ENCODE peak calls at places on chromosome 9, in nine cellular contexts. M is brain microvascular endothelial cell; P is IMR-90; O is left ventricle myocardium inferior; D is spleen; A is esophagus muscularis mucosa; L is esophagus squamous epithelium; S is transverse colon; Q is CD4-positive, alpha-beta T cell. Y is an unnamed sample.

GRCh38 chr9:88605500-88606172 is 70.7 kb downstream of the NXNL2 start:
- DNase-seq in L (no peak), P (peak; percentile 54), S (no peak), A (no peak), D (no peak), Q (no peak), M (no peak), O (no peak), Y (no peak)

GRCh38 chr9:17005085-17005484 is 129.8 kb upstream of the CNTLN start:
- DNase-seq in O (peak; percentile 31), M (peak; percentile 72), S (peak; percentile 60), D (no peak), L (no peak), A (no peak), P (peak; percentile 81), Q (no peak), Y (no peak)

GRCh38 chr9:79570449-79571308 is 1.1 kb upstream of the TLE4 start:
- DNase-seq in Q (peak; percentile 39), L (peak; percentile 69), M (peak; percentile 38), A (no peak), O (peak; percentile 38), S (peak; percentile 47), P (peak; percentile 63), D (peak; percentile 95), Y (peak; percentile 45)

GRCh38 chr9:78030553-78031270 is 899 bp downstream of the GNAQ start:
- DNase-seq in O (peak; percentile 50), A (no peak), S (peak; percentile 58), L (no peak), D (peak; percentile 89), M (no peak), P (peak; percentile 21), Q (peak; percentile 66), Y (peak; percentile 28)

GRCh38 chr9:92328225-92328624 is 2.5 kb downstream of the CENPP start:
- DNase-seq in S (no peak), O (no peak), D (no peak), A (no peak), P (peak; percentile 78), Q (no peak), L (no peak), M (peak; percentile 53), Y (peak; percentile 53)

GRCh38 chr9:82882133-82882532 is 180.8 kb downstream of the RASEF start:
- DNase-seq in O (no peak), P (peak; percentile 13), Q (no peak), L (no peak), A (no peak), M (peak; percentile 28), S (no peak), D (no peak), Y (no peak)

GRCh38 chr9:4144869-4145268 is 155.0 kb downstream of the GLIS3 start:
- DNase-seq in O (no peak), Q (no peak), L (no peak), M (no peak), D (no peak), A (peak; percentile 42), P (no peak), S (no peak), Y (no peak)

GRCh38 chr9:31674264-31674663 is 710.2 kb upstream of the ACO1 start:
- DNase-seq in A (no peak), O (no peak), Q (no peak), P (no peak), M (no peak), D (no peak), S (no peak), L (no peak), Y (peak; percentile 25)

GRCh38 chr9:2267171-2267740 is 252.1 kb downstream of the SMARCA2 start:
- DNase-seq in D (no peak), P (no peak), M (no peak), L (no peak), O (peak; percentile 42), Q (no peak), A (no peak), S (no peak), Y (no peak)

GRCh38 chr9:112084334-112084733 is 90.8 kb downstream of the SUSD1 start:
- DNase-seq in D (no peak), O (no peak), Q (no peak), L (no peak), M (no peak), S (no peak), P (peak; percentile 32), A (peak; percentile 37), Y (no peak)

GRCh38 chr9:129881547-129882324 is 46.5 kb downstream of the USP20 start:
- DNase-seq in L (no peak), Q (no peak), A (no peak), M (no peak), S (no peak), P (no peak), O (no peak), D (no peak), Y (no peak)

GRCh38 chr9:121286973-121287721 is 19.2 kb downstream of the GSN start:
- DNase-seq in Q (no peak), L (peak; percentile 26), M (peak; percentile 90), S (peak; percentile 87), A (peak; percentile 97), P (peak; percentile 95), D (no peak), O (peak; percentile 87), Y (peak; percentile 99)

GRCh38 chr9:19922476-19923118 is 133.8 kb upstream of the SLC24A2 start:
- DNase-seq in L (no peak), Q (no peak), D (no peak), O (no peak), M (peak; percentile 72), P (peak; percentile 46), A (no peak), S (no peak), Y (peak; percentile 70)

GRCh38 chr9:122001491-122002201 is 91.5 kb downstream of the TTLL11 start:
- DNase-seq in S (no peak), Q (no peak), D (no peak), O (peak; percentile 65), L (no peak), M (peak; percentile 20), P (peak; percentile 24), A (peak; percentile 75), Y (no peak)

GRCh38 chr9:76987594-76988200 is 31.8 kb upstream of the FOXB2 start:
- DNase-seq in D (no peak), L (no peak), S (peak; percentile 51), Q (no peak), M (peak; percentile 31), A (no peak), P (peak; percentile 44), O (no peak), Y (peak; percentile 46)

GRCh38 chr9:34492051-34492450 is 30.7 kb downstream of the ENHO start:
- DNase-seq in S (no peak), Q (no peak), A (no peak), P (no peak), M (no peak), L (no peak), D (no peak), O (no peak), Y (no peak)

GRCh38 chr9:110282023-110282766 is 25.9 kb upstream of the TXN start:
- DNase-seq in D (no peak), Q (no peak), S (no peak), P (no peak), O (no peak), L (no peak), A (no peak), M (no peak), Y (no peak)

GRCh38 chr9:18333157-18333556 is 140.8 kb upstream of the ADAMTSL1 start:
- DNase-seq in A (no peak), M (peak; percentile 71), S (no peak), P (peak; percentile 38), L (no peak), O (no peak), D (no peak), Q (no peak), Y (no peak)

GRCh38 chr9:136900556-136900955 is 14.2 kb downstream of the TRAF2 start:
- DNase-seq in L (no peak), S (no peak), D (no peak), Q (no peak), M (no peak), A (no peak), P (no peak), O (no peak), Y (no peak)
- TF ChIP-seq CTCF in L (no peak), S (no peak), D (no peak), Q (no peak), M (no peak), A (no peak), P (no peak), O (no peak), Y (no peak)

DNA sequence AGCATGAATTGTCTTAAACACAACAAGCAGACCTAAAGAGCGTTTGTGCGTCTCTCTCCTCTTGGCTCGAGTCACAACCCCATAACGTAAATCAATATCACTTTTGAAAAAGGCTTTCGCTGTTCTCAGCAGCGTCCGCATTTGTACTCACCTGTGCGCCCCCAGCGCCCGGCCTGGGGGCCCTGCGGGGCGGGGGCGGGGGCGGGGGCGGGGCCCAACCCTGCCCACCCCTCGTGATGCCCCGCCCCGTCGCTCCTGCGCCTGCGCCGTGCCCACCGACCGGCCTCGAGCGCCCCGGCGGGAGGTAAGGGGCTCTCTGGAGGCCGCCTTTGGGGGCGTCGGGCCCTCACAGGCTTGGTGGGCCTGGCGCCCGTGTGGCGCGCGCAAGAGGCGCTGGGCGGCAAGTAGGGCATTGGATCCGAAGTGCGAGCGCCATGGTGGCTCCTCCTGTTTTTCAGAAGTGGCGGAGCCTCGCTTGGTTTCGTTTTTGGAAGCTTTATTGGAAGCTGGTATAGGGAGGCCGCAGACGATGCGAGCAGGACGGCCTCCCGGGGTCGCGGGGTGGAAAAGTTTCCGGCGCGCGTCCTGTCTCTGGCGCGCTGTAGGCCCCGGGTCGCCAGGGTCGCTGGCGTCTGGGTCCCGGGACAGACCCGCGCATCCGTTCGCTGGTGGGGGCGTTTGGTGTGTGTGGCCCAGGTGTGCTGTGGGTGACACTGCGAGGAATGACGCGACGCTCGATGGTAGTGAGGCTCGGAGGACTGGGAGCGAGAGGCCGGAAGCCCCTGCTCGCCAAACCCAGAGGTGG is at the start of gene STX17:
- DNase-seq in P (peak; percentile 69), L (no peak), A (peak; percentile 95), D (peak; percentile 94), Q (peak; percentile 85), M (peak; percentile 65), O (peak; percentile 80), S (peak; percentile 83), Y (peak; percentile 91)
- H3K27ac ChIP-seq in P (peak within 1 kb of the TSS; percentile 91), L (peak within 1 kb of the TSS; percentile 99), A (peak within 1 kb of the TSS; percentile 98), D (peak within 1 kb of the TSS; percentile 99), Q (peak within 1 kb of the TSS; percentile 98), M (peak within 1 kb of the TSS; percentile 91), O (peak within 1 kb of the TSS; percentile 97), S (peak within 1 kb of the TSS; percentile 97), Y (peak within 1 kb of the TSS; percentile 87)

DNA sequence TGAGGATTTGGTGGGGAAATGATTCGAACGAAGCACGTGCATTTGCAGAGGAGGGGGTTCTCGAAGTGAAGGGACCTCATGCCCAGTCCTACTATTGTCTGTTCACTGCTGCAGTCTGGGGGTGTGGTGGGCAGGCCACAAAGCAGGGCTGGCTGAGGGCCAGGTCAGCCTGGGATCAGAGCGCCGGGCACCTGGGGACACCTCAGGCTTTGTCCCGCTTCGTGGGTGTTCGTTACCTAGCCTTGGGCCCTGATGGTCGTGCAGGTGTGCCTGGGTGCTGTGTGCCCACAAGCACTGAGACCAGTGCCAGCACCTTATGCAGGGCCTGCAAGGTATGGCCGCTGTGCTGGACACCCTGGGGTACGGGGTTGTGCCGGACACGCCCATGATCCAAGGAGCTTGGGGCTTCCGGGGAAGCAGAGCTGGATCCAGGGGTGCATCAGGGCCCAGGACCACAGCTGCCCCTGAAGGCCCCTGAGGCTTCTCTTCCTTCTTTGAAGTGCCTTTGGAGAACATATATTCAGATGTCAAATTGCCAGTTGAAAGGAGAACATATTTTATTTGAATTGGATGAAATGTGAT is 80.6 kb downstream of the COL5A1 start:
- DNase-seq in D (no peak), Q (no peak), O (no peak), S (no peak), P (no peak), M (no peak), A (no peak), L (no peak), Y (no peak)
- TF ChIP-seq CTCF in D (no peak), Q (no peak), O (no peak), S (no peak), P (no peak), M (no peak), A (no peak), L (no peak), Y (no peak)

GRCh38 chr9:131006601-131007000 is 2.4 kb upstream of the LAMC3 start:
- DNase-seq in M (no peak), D (no peak), P (no peak), S (no peak), A (no peak), O (no peak), Q (no peak), L (no peak), Y (no peak)
- H3K27ac ChIP-seq in M (no peak overlapping the region), D (no peak overlapping the region), P (no peak overlapping the region), S (no peak overlapping the region), A (no peak overlapping the region), O (no peak overlapping the region), Q (no peak overlapping the region), L (no peak overlapping the region), Y (no peak overlapping the region)